ENCODE peak calls at places on chromosomes 13 and 19, in four cellular contexts. R is ascending aorta, J is NCI-H1694, L is Calu3. M is an unnamed sample.

GRCh38 chr19:8593931-8594330 is 16.6 kb downstream of the ADAMTS10 start:
- DNase-seq in J (no peak), R (no peak), L (no peak), M (no peak)

GRCh38 chr13:42101821-42102580 is 53.6 kb downstream of the DGKH start:
- DNase-seq in J (no peak), R (no peak), L (no peak), M (no peak)

GRCh38 chr13:113939905-113940339 is 34.0 kb downstream of the C13orf46 start:
- DNase-seq in J (no peak), L (no peak), R (no peak), M (no peak)

GRCh38 chr13:22049384-22049783 is 378.5 kb downstream of the FGF9 start:
- DNase-seq in R (no peak), J (no peak), L (no peak), M (no peak)

GRCh38 chr13:21011378-21011777 is 50.0 kb downstream of the LATS2 start:
- DNase-seq in L (no peak), J (no peak), R (no peak), M (no peak)

GRCh38 chr13:110307697-110308376 is 753 bp downstream of the COL4A2 start:
- DNase-seq in R (no peak), J (no peak), L (no peak), M (no peak)

GRCh38 chr19:12875086-12875485 is 6.2 kb downstream of the DNASE2 start:
- DNase-seq in L (no peak), R (no peak), J (no peak), M (no peak)

GRCh38 chr19:29840066-29840950 is 28.5 kb downstream of the CCNE1 start:
- DNase-seq in J (no peak), L (no peak), R (no peak), M (peak)

GRCh38 chr13:74142257-74142656 is 8.1 kb upstream of the KLF12 start:
- DNase-seq in L (no peak), J (no peak), R (no peak), M (no peak)

GRCh38 chr19:47274891-47275865 is 493 bp downstream of the INAFM1 start:
- DNase-seq in L (no peak), R (no peak), J (no peak), M (peak)

GRCh38 chr13:90947976-90948375 is 399.5 kb upstream of the MIR17HG start:
- DNase-seq in J (no peak), R (no peak), L (no peak), M (no peak)

GRCh38 chr13:113653264-113654174 is 4.5 kb downstream of the ATP4B start:
- DNase-seq in R (no peak), J (no peak), L (no peak), M (no peak)

GRCh38 chr13:102798653-102799543 is at the start of the genes BIVM and POGLUT2:
- DNase-seq in R (peak), L (peak), J (peak), M (peak)

GRCh38 chr13:51912091-51912490 is 50.3 kb downstream of the CCDC70 start:
- DNase-seq in R (no peak), L (no peak), J (no peak), M (no peak)

GRCh38 chr19:44608391-44608821 is 5.0 kb upstream of the IGSF23 start:
- DNase-seq in L (no peak), J (no peak), R (no peak), M (peak)

GRCh38 chr19:49415102-49415809 is 8.0 kb downstream of the PTH2 start:
- DNase-seq in R (no peak), J (no peak), L (no peak), M (no peak)

GRCh38 chr13:99417151-99417820 is 84.0 kb upstream of the TM9SF2 start:
- DNase-seq in J (no peak), R (no peak), L (no peak), M (no peak)

GRCh38 chr13:27171244-27171829 is at the start of gene USP12:
- DNase-seq in L (peak), J (no peak), R (no peak), M (peak)

GRCh38 chr19:1066748-1067340 is at the start of gene ARHGAP45:
- DNase-seq in R (no peak), L (peak), J (no peak), M (no peak)

GRCh38 chr13:27988520-27988919 is at the start of gene URAD:
- DNase-seq in R (no peak), L (no peak), J (no peak), M (no peak)

M was measured in NCI-H524.